ENCODE peak calls at places on chromosomes 13 and 19, in six cellular contexts. I, W, G, X, V and L are unnamed samples. For H3K27me3 and H3K36me3, the result is how much of the 10 kb centered on the place peaks cover.

GRCh38 chr13:90534617-90535340 is 812.7 kb upstream of the MIR17HG start:
- DNase-seq in I (no peak), W (no peak), G (no peak), X (no peak), V (no peak), L (no peak)

GRCh38 chr13:44237276-44237767 is 136.3 kb upstream of the SERP2 start:
- DNase-seq in I (peak), W (no peak), G (peak), X (no peak), V (no peak), L (no peak)

GRCh38 chr19:13995017-13995728 is 10.9 kb downstream of the RFX1 start:
- DNase-seq in I (peak), W (no peak), G (no peak), X (no peak), V (no peak), L (no peak)

GRCh38 chr13:30818323-30818960 is 83.1 kb downstream of the ALOX5AP start:
- DNase-seq in I (no peak), W (no peak), G (no peak), X (no peak), V (no peak), L (no peak)

GRCh38 chr19:45901912-45902650 is at the start of gene MYPOP:
- DNase-seq in I (no peak), W (no peak), G (no peak), X (no peak), V (no peak), L (no peak)

GRCh38 chr13:58528351-58528750 is 896.8 kb downstream of the PCDH17 start:
- DNase-seq in I (no peak), W (no peak), G (no peak), X (no peak), V (no peak), L (no peak)

GRCh38 chr19:50728084-50728737 is 5.0 kb downstream of the CLEC11A start:
- DNase-seq in I (peak), W (no peak), G (peak), X (peak), V (no peak), L (no peak)

GRCh38 chr13:73210218-73210883 is 151.5 kb downstream of the KLF5 start:
- DNase-seq in I (no peak), W (peak), G (no peak), X (no peak), V (no peak), L (no peak)

GRCh38 chr19:3029070-3029923 is at the start of gene TLE2:
- DNase-seq in I (no peak), W (no peak), G (no peak), X (no peak), V (peak), L (no peak)
- H3K27me3 ChIP-seq in I (under half), W (under half), G (under half), X (under half), V (under half), L (under half)

DNA sequence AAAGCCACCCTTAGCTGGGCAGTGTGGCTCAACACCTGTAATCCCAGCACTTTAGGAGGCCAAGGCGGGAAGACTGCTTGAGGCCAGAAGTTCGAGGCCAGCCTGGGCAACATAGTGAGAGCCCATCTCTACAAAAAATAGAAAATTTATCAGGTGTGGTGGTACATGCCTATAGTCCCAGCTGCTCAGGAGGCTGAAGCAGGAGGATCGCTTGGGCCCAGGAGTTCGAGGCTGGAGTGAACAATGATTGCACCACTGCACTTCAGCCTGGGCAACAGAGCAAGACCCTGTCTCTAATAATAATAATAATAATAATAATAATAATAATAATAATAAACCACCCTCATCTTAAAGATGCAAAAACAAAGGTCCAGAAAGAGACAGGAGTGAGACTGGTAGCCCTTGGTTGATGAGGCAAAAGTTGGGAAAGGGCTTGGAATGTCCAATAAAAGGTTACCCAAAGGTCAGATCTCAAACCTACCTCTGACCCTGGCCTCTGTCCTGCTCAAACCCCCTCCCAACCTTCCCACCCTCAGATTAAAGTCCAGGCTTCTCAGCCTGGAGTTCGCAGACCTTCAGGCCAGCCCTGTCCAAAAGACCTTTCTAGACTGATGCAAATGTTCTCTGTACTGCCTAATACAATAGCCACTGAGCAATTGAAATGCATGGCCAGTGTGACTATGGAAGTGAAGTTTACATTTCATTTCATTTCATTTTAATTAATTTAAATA is 9.1 kb downstream of the ZNF575 start:
- DNase-seq in I (no peak), W (no peak), G (no peak), X (no peak), V (no peak), L (no peak)
- H3K36me3 ChIP-seq in I (half or more), W (under half), G (under half), X (half or more), V (under half), L (half or more)

DNA sequence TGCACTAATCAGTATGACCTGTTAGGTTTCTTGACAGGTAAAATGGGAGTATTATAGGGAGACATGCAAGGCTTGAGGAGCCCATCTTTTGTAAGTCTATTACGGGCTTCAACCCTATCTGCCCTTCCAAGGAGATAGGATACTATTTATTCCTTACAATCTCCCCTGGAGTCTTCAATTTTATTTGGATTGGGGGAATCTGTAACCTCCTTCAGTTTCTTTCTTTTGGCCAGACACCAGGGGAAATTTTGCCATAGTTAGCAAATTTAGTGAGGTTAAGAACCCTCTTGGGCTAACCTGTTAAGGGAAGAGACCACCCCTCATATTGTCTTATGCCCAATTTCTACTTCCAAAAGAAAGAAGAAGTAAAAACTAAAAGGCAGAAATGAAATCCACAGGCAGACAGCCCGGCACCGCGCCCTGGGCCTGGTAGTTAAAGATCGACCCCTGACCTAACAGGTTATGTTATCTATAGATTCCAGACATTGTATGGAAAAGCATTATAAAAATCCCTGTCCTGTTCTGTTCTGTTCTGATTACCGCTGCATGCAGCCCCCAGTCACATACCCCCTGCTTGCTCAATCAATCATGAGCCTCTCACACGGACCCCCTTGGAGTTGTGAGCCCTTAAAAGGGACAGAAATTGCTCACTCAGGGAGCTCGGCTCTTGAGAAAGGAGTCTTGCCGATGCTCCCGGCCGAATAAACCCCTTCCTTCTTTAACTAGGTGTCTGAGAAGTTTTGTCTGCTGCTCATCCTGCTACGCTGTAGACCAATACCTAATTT is 39.6 kb upstream of the CD177 start:
- DNase-seq in I (no peak), W (no peak), G (no peak), X (no peak), V (no peak), L (no peak)
- H3K27me3 ChIP-seq in I (under half), W (under half), G (under half), X (under half), V (under half), L (under half)

DNA sequence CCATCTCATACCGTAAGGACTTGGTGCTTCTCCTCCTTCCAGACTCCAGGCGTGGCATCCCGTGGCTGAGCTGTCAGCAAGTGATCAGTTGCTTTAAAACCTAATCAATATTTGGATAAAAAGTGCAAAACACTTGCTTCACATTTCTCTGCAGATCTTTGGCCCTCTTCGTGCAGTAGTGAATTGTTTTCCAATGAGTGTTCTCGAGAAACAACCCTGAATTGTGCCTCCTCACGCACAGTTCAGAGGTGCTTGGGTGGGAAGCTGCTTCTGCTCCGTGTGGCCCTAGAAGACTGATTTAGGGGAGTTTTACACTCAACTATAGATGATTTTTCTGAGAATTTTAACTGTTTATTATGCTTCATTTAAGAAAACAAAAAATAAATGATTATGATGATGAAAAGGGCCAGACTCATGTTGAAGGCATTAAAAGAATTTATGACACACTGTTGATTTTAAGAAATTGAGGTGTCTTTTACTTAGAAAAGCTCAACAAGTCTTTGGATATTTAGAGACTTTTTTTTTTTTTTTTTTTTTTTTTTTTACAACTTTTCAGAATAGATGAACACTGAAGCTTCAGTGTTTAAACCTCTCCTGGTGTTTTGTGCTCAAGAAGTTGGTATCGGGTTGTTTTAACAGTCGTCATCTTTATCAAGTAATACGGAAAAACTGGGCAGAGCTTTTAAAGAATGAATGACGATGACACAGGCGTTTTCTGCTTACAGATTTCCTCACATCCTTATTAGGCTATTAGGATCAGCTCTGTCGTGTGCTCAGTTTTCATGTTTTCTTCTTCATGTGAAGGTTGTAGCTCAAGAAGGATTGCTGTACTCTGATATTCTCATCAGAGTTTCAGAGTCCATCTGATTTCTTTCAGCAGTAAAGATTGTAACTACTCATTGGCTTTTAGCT is 39.5 kb upstream of the TEX29 start:
- DNase-seq in I (no peak), W (no peak), G (no peak), X (no peak), V (no peak), L (no peak)
- H3K36me3 ChIP-seq in I (half or more), W (under half), G (under half), X (half or more), V (under half), L (under half)